ENCODE peak calls at places on chromosomes 5 and 9, in four cellular contexts. O is lung, Q is kidney glomerular epithelial cell, R is endothelial cell of umbilical vein. I is an unnamed sample.
A peak's percentile ranks its signal among the peaks of the same experiment; 100 is the strongest.

GRCh38 chr5:154849791-154850201 is 607 bp downstream of the FAXDC2 start:
- DNase-seq in O (no peak), Q (no peak), R (no peak), I (no peak)

GRCh38 chr9:107674937-107675277 is 185.3 kb upstream of the KLF4 start:
- DNase-seq in O (no peak), R (no peak), Q (no peak), I (no peak)

GRCh38 chr9:11457809-11458785 is 845.3 kb upstream of the PTPRD start:
- DNase-seq in Q (no peak), R (no peak), O (no peak), I (no peak)

GRCh38 chr5:28216939-28217360 is 1178.6 kb upstream of the CDH9 start:
- DNase-seq in Q (no peak), O (no peak), R (no peak), I (no peak)

GRCh38 chr5:127878174-127878750 is 175.1 kb downstream of the CCDC192 start:
- DNase-seq in Q (peak; percentile 42), O (peak; percentile 53), R (peak; percentile 71), I (no peak)

GRCh38 chr5:40603378-40603777 is 76.3 kb upstream of the PTGER4 start:
- DNase-seq in R (peak; percentile 76), O (no peak), Q (peak; percentile 59), I (no peak)

GRCh38 chr9:90124961-90125360 is 517.7 kb downstream of the DIRAS2 start:
- DNase-seq in O (no peak), Q (no peak), R (no peak), I (no peak)

GRCh38 chr5:86974910-86975309 is 292.8 kb upstream of the RASA1 start:
- DNase-seq in R (no peak), O (no peak), Q (no peak), I (no peak)

GRCh38 chr5:10555134-10555733 is 8.6 kb upstream of the ANKRD33B start:
- DNase-seq in R (peak; percentile 63), O (no peak), Q (peak; percentile 73), I (no peak)

GRCh38 chr9:136488247-136489214 is 5.7 kb upstream of the SEC16A start:
- DNase-seq in O (peak; percentile 82), R (peak; percentile 54), Q (peak; percentile 51), I (peak; percentile 63)

GRCh38 chr9:101601904-101602765 is 7.4 kb upstream of the PPP3R2 start:
- DNase-seq in Q (peak; percentile 36), O (no peak), R (peak; percentile 44), I (no peak)

GRCh38 chr9:2359821-2360220 is 261.8 kb upstream of the VLDLR start:
- DNase-seq in O (no peak), R (no peak), Q (no peak), I (no peak)

GRCh38 chr9:14343948-14344547 is 30.1 kb upstream of the NFIB start:
- DNase-seq in O (no peak), Q (no peak), R (peak; percentile 44), I (no peak)

GRCh38 chr5:176492431-176492830 is 44.2 kb downstream of the FAF2 start:
- DNase-seq in R (no peak), Q (peak; percentile 26), O (no peak), I (no peak)

GRCh38 chr5:40271476-40271875 is 408.2 kb upstream of the PTGER4 start:
- DNase-seq in R (no peak), Q (no peak), O (no peak), I (no peak)

GRCh38 chr9:93060746-93061259 is 2.3 kb downstream of the SUSD3 start:
- DNase-seq in R (no peak), O (no peak), Q (peak; percentile 56), I (no peak)

GRCh38 chr9:7186175-7186574 is 428.4 kb downstream of the KDM4C start:
- DNase-seq in Q (no peak), R (peak; percentile 22), O (no peak), I (no peak)

GRCh38 chr9:113785334-113785733 is 90.8 kb upstream of the ZNF618 start:
- DNase-seq in Q (no peak), O (no peak), R (no peak), I (no peak)

GRCh38 chr5:178078197-178078995 is 34.9 kb upstream of the N4BP3 start:
- DNase-seq in R (no peak), Q (peak; percentile 64), O (no peak), I (no peak)

GRCh38 chr9:127987103-127987614 is 6.4 kb upstream of the EEIG1 start:
- DNase-seq in O (no peak), R (no peak), Q (peak; percentile 66), I (no peak)

GRCh38 chr9:99905833-99906402 is 536 bp upstream of the STX17 start:
- DNase-seq in R (no peak), Q (no peak), O (no peak), I (no peak)

GRCh38 chr9:14428781-14429230 is 114.9 kb upstream of the NFIB start:
- DNase-seq in Q (peak; percentile 55), R (peak; percentile 68), O (peak; percentile 60), I (no peak)

GRCh38 chr5:119368238-119368630 is 12.4 kb downstream of the TNFAIP8 start:
- DNase-seq in Q (no peak), O (no peak), R (peak; percentile 7), I (peak; percentile 44)

I was measured in activated effector memory CD4-positive, alpha-beta T cell treated with Interleukin-2 at 50 U/mL for 16 hours.